ENCODE peak calls at places on chromosomes 7 and 10, in seven cellular contexts. R is fibroblast of lung; T is body of pancreas; L is IMR-90; Z is CD8-positive, alpha-beta T cell; H is tibial artery; J is GM23248. B is an unnamed sample. For H3K4me1, the result is how much of the 10 kb centered on the place peaks cover.

GRCh38 chr10:66627156-66627555 is 298.7 kb upstream of the LRRTM3 start:
- DNase-seq in T (peak), H (no peak), R (peak), J (no peak), Z (no peak), L (no peak), B (no peak)

GRCh38 chr7:48780862-48781261 is 143.5 kb upstream of the CDC14C start:
- DNase-seq in T (no peak), Z (no peak), L (no peak), R (no peak), J (no peak), H (no peak), B (no peak)

GRCh38 chr10:24569828-24570657 is 153.6 kb downstream of the ARHGAP21 start:
- DNase-seq in J (no peak), R (no peak), T (no peak), Z (no peak), H (no peak), L (no peak), B (no peak)

GRCh38 chr7:42883950-42884349 is 27.9 kb downstream of the C7orf25 start:
- DNase-seq in L (peak), J (no peak), H (no peak), Z (no peak), T (no peak), R (peak), B (no peak)

GRCh38 chr7:111527545-111527944 is 34.7 kb downstream of the IMMP2L start:
- DNase-seq in L (no peak), Z (no peak), T (no peak), J (no peak), R (no peak), H (no peak), B (no peak)

GRCh38 chr10:63064706-63065105 is 68.4 kb upstream of the NRBF2 start:
- DNase-seq in R (peak), L (no peak), J (peak), T (no peak), Z (no peak), H (no peak), B (no peak)

GRCh38 chr7:77338883-77339629 is 77.1 kb downstream of the GSAP start:
- DNase-seq in T (no peak), L (peak), R (no peak), J (no peak), H (no peak), Z (no peak), B (no peak)

GRCh38 chr7:74292757-74293576 is 3.8 kb downstream of the CLIP2 start:
- DNase-seq in H (no peak), J (no peak), Z (no peak), L (no peak), T (peak), R (no peak), B (no peak)

GRCh38 chr7:24504040-24504439 is 69.2 kb upstream of the PALS2 start:
- DNase-seq in H (no peak), T (no peak), Z (no peak), R (no peak), J (no peak), L (no peak), B (no peak)

GRCh38 chr10:63388421-63389031 is 77.3 kb downstream of the JMJD1C start:
- DNase-seq in J (no peak), R (peak), H (no peak), L (peak), T (no peak), Z (no peak), B (no peak)

GRCh38 chr10:86871563-86872183 is 85.7 kb downstream of the MMRN2 start:
- DNase-seq in J (no peak), R (peak), L (peak), H (no peak), T (no peak), Z (no peak), B (no peak)

GRCh38 chr10:11881477-11882417 is 58.6 kb downstream of the PROSER2 start:
- DNase-seq in J (peak), Z (no peak), H (no peak), T (peak), R (peak), L (peak), B (no peak)

GRCh38 chr7:106344861-106345260 is 60.1 kb upstream of the NAMPT start:
- DNase-seq in H (no peak), T (no peak), J (no peak), L (no peak), Z (no peak), R (peak), B (no peak)

GRCh38 chr7:120180221-120180620 is 92.8 kb upstream of the KCND2 start:
- DNase-seq in T (no peak), R (no peak), L (peak), Z (no peak), J (peak), H (no peak), B (no peak)

GRCh38 chr10:49368256-49368655 is 27.6 kb downstream of the DRGX start:
- DNase-seq in J (no peak), Z (no peak), T (no peak), H (no peak), R (no peak), L (no peak), B (no peak)

GRCh38 chr7:135801045-135801693 is 52.6 kb upstream of the FAM180A start:
- DNase-seq in T (peak), J (peak), L (peak), Z (peak), R (peak), H (no peak), B (no peak)

GRCh38 chr7:117780832-117781231 is 92.4 kb downstream of the CTTNBP2 start:
- DNase-seq in L (peak), J (no peak), Z (no peak), R (peak), T (no peak), H (no peak), B (no peak)

GRCh38 chr10:78931333-78932083 is 137.3 kb upstream of the ZMIZ1 start:
- DNase-seq in T (peak), Z (no peak), L (peak), J (peak), R (peak), H (peak), B (peak)

GRCh38 chr10:80697926-80698325 is 160.2 kb downstream of the SH2D4B start:
- DNase-seq in R (no peak), Z (no peak), L (no peak), T (no peak), J (no peak), H (no peak), B (no peak)

GRCh38 chr7:151459726-151460473 is 20.0 kb upstream of the CRYGN start:
- DNase-seq in L (peak), J (peak), T (peak), R (peak), Z (no peak), H (peak), B (peak)

GRCh38 chr10:126021833-126022500 is 125.6 kb downstream of the FANK1 start:
- DNase-seq in R (no peak), L (no peak), J (peak), Z (no peak), H (no peak), T (peak), B (no peak)

GRCh38 chr10:6563075-6563474 is 17.0 kb downstream of the PRKCQ start:
- DNase-seq in R (no peak), Z (peak), H (no peak), L (no peak), J (no peak), T (no peak), B (peak)

GRCh38 chr7:87144173-87144657 is 8.0 kb upstream of the DMTF1 start:
- DNase-seq in J (no peak), R (no peak), Z (no peak), H (no peak), L (no peak), T (no peak), B (no peak)

GRCh38 chr7:94584113-94584512 is 71.8 kb downstream of the SGCE start:
- DNase-seq in H (no peak), Z (no peak), J (peak), L (peak), T (peak), R (peak), B (peak)

GRCh38 chr7:121392277-121393004 is 3.7 kb downstream of the FAM3C start:
- DNase-seq in T (no peak), R (no peak), J (no peak), L (no peak), Z (no peak), H (no peak), B (no peak)

GRCh38 chr7:30708412-30708811 is 26.2 kb upstream of the CRHR2 start:
- DNase-seq in L (no peak), R (no peak), Z (no peak), T (no peak), J (no peak), H (no peak), B (peak)

GRCh38 chr10:30736685-30737232 is 107.2 kb upstream of the LYZL2 start:
- DNase-seq in J (peak), Z (no peak), H (peak), L (peak), R (peak), T (peak), B (peak)

GRCh38 chr7:151085329-151085690 is 965 bp upstream of the AGAP3 start:
- DNase-seq in H (peak), R (no peak), T (peak), J (no peak), L (no peak), Z (no peak), B (no peak)

GRCh38 chr7:2943851-2944601 is 99.6 kb downstream of the CARD11 start:
- DNase-seq in R (no peak), J (no peak), L (no peak), H (no peak), T (no peak), Z (no peak), B (no peak)

GRCh38 chr10:17453377-17454091 is 861 bp downstream of the ST8SIA6 start:
- DNase-seq in L (no peak), Z (peak), T (peak), R (peak), H (peak), J (peak), B (no peak)

GRCh38 chr7:95405208-95405607 is 9.0 kb upstream of the PON3 start:
- DNase-seq in L (no peak), Z (no peak), R (no peak), J (no peak), T (no peak), H (no peak), B (no peak)

GRCh38 chr7:2511769-2512168 is 7.8 kb upstream of the LFNG start:
- DNase-seq in L (no peak), Z (no peak), R (no peak), H (no peak), J (no peak), T (no peak), B (no peak)

GRCh38 chr7:36723951-36724664 is at the start of gene AOAH:
- DNase-seq in J (no peak), H (peak), R (no peak), Z (peak), T (peak), L (no peak), B (peak)

GRCh38 chr7:21352540-21353387 is 75.1 kb upstream of the SP4 start:
- DNase-seq in H (no peak), L (no peak), Z (no peak), T (no peak), R (no peak), J (no peak), B (no peak)
- H3K4me3 ChIP-seq in H (no peak), L (no peak), Z (peak), T (no peak), R (no peak), J (no peak), B (no peak)

GRCh38 chr10:96672491-96673175 is 47.7 kb downstream of the PIK3AP1 start:
- DNase-seq in J (no peak), Z (no peak), R (no peak), L (no peak), T (no peak), H (no peak), B (no peak)
- H3K4me1 ChIP-seq in J (under half), Z (under half), R (under half), L (under half), T (half or more), H (under half), B (under half)

GRCh38 chr7:27144799-27145166 is 1.3 kb upstream of the HOXA5 start:
- DNase-seq in L (no peak), R (no peak), J (no peak), H (no peak), Z (no peak), T (no peak), B (no peak)
- H3K4me3 ChIP-seq in L (peak), R (peak), J (no peak), H (no peak), Z (no peak), T (no peak), B (no peak)

DNA sequence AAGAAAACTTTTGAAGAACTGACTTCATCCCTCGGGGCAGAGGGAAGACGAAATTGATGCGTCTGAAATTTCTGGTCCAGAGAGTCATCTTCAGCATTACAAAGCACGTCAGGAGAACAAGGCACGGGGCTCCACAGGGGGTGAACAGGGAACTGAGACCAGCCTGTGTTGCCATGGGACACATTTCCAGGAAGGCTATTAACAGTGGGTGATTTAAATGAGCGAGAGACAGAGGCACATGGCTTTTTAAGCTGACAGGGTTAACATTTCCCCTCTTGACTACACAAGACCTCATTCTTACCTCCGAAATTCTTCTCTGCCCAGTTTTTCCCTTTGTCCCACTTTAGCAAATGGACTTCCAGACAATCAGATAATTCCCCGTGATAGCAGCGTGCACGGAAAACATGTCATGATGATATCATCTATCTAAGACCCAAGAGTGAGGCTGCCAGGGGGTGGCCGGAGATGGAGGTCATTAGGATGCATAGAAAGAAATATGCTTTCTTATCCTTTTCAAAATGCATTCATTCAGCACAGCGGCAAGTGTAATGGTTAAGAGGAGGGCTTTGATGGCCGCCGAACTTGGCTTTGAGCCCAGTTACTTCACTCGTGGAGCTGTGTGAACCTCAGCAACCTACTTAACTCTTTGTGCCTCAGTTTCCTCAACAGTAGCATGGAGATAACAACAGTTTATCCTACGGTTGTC is 248.0 kb downstream of the PRPF18 start:
- DNase-seq in T (peak), J (no peak), R (peak), Z (no peak), H (peak), L (peak), B (peak)
- H3K4me1 ChIP-seq in T (under half), J (under half), R (under half), Z (under half), H (half or more), L (under half), B (under half)

DNA sequence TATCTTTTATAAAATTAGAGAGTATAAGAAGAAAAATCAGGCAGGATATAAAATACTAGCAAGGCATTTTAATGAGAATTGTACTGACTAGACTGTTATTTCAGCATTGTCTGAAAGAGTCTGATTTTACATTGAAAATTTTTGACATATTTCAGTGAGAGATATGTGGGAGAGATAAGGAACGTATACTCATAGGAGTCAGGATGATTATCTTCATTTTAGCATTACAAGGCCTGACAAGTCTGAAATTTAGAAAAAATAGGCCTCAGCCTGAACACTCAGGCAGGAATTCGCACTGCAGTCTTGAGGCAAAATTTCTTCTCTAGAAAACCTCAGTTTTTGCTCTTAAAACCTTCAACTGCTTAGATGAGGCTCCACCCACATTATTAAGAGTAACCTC is 386.0 kb downstream of the HGF start:
- DNase-seq in L (no peak), R (peak), J (no peak), T (no peak), Z (no peak), H (no peak), B (no peak)
- H3K4me3 ChIP-seq in L (no peak), R (no peak), J (no peak), T (no peak), Z (no peak), H (no peak), B (no peak)

B was measured in gastrocnemius medialis.